ENCODE peak calls at places on chromosomes 4 and X, in four cellular contexts. H is amniotic stem cell, Z is chondrocyte, S is activated gamma-delta T cell treated with Interleukin-2 at 50 U/mL for 16 hours. W is an unnamed sample.

GRCh38 chr4:146235654-146236570 is 21.6 kb downstream of the REELD1 start:
- DNase-seq in Z (no peak), S (no peak), H (no peak), W (peak; percentile 34)

GRCh38 chr4:38387348-38387747 is 276.7 kb upstream of the KLF3 start:
- DNase-seq in S (no peak), Z (no peak), H (no peak), W (no peak)

GRCh38 chr4:189299706-189300105 is 641.0 kb upstream of the FRG1 start:
- DNase-seq in Z (no peak), H (no peak), S (no peak), W (no peak)

GRCh38 chr4:38062088-38062893 is 102.1 kb downstream of the PTTG2 start:
- DNase-seq in H (peak; percentile 59), Z (no peak), S (peak; percentile 58), W (peak; percentile 55)

GRCh38 chr4:125187221-125187620 is 127.5 kb upstream of the FAT4 start:
- DNase-seq in H (no peak), S (no peak), Z (no peak), W (peak; percentile 77)

GRCh38 chr4:2251073-2251794 is 9.3 kb upstream of the HAUS3 start:
- DNase-seq in S (peak; percentile 3), H (no peak), Z (peak; percentile 80), W (no peak)

GRCh38 chrX:148698221-148698620 is 197.8 kb downstream of the AFF2 start:
- DNase-seq in H (no peak), Z (no peak), S (no peak), W (no peak)

GRCh38 chr4:161160718-161161117 is 1003.1 kb downstream of the FSTL5 start:
- DNase-seq in H (no peak), Z (no peak), S (no peak), W (no peak)

GRCh38 chr4:105605493-105605892 is 53.1 kb downstream of the ARHGEF38 start:
- DNase-seq in H (no peak), S (no peak), Z (no peak), W (no peak)

GRCh38 chr4:168877779-168878491 is 132.1 kb downstream of the CBR4 start:
- DNase-seq in S (no peak), H (no peak), Z (no peak), W (no peak)